ENCODE peak calls at places on chromosome 10, in six cellular contexts. T, M, Z, J, W and L are unnamed samples.

GRCh38 chr10:124624456-124624855 is 119.7 kb downstream of the FAM53B start:
- DNase-seq in T (no peak), M (no peak), Z (no peak), J (no peak), W (no peak), L (no peak)

GRCh38 chr10:104020020-104020419 is 53.1 kb downstream of the SLK start:
- DNase-seq in T (no peak), M (no peak), Z (no peak), J (no peak), W (no peak), L (no peak)

GRCh38 chr10:92239600-92240288 is 51.1 kb downstream of the CPEB3 start:
- DNase-seq in T (peak; percentile 91), M (peak; percentile 36), Z (peak; percentile 46), J (peak; percentile 69), W (peak; percentile 20), L (no peak)

GRCh38 chr10:3714526-3714925 is 70.5 kb downstream of the KLF6 start:
- DNase-seq in T (no peak), M (no peak), Z (no peak), J (no peak), W (no peak), L (no peak)

GRCh38 chr10:3902054-3902808 is 117.2 kb upstream of the KLF6 start:
- DNase-seq in T (no peak), M (no peak), Z (peak; percentile 57), J (peak; percentile 69), W (no peak), L (no peak)

GRCh38 chr10:15486404-15486803 is 115.3 kb upstream of the FAM171A1 start:
- DNase-seq in T (no peak), M (no peak), Z (no peak), J (no peak), W (no peak), L (no peak)

GRCh38 chr10:116692225-116692624 is 50.1 kb downstream of the HSPA12A start:
- DNase-seq in T (no peak), M (no peak), Z (no peak), J (no peak), W (no peak), L (no peak)

GRCh38 chr10:112429654-112430230 is 17.0 kb downstream of the ZDHHC6 start:
- DNase-seq in T (peak; percentile 56), M (no peak), Z (no peak), J (no peak), W (no peak), L (no peak)

GRCh38 chr10:71270301-71270777 is 48.7 kb upstream of the SLC29A3 start:
- DNase-seq in T (no peak), M (peak; percentile 72), Z (peak; percentile 64), J (peak; percentile 85), W (peak; percentile 67), L (no peak)

GRCh38 chr10:83617692-83618325 is 521.5 kb upstream of the GHITM start:
- DNase-seq in T (no peak), M (no peak), Z (no peak), J (no peak), W (no peak), L (no peak)

GRCh38 chr10:100746413-100746931 is 1.1 kb downstream of the PAX2 start:
- DNase-seq in T (no peak), M (no peak), Z (no peak), J (no peak), W (no peak), L (no peak)

GRCh38 chr10:99595770-99596465 is 24.3 kb downstream of the SLC25A28 start:
- DNase-seq in T (no peak), M (no peak), Z (peak; percentile 44), J (peak; percentile 9), W (no peak), L (no peak)

GRCh38 chr10:45505336-45505735 is 131.3 kb downstream of the ALOX5 start:
- DNase-seq in T (no peak), M (no peak), Z (no peak), J (no peak), W (no peak), L (no peak)

GRCh38 chr10:78634389-78634815 is 434.4 kb upstream of the ZMIZ1 start:
- DNase-seq in T (no peak), M (no peak), Z (no peak), J (peak; percentile 59), W (no peak), L (no peak)

GRCh38 chr10:21497177-21497807 is 28.2 kb downstream of the SKIDA1 start:
- DNase-seq in T (peak; percentile 97), M (peak; percentile 14), Z (peak; percentile 91), J (peak; percentile 86), W (peak; percentile 80), L (peak; percentile 39)

GRCh38 chr10:16957038-16957437 is 139.8 kb upstream of the RSU1 start:
- DNase-seq in T (no peak), M (no peak), Z (no peak), J (no peak), W (no peak), L (no peak)

GRCh38 chr10:60288291-60288690 is 101.4 kb downstream of the ANK3 start:
- DNase-seq in T (no peak), M (no peak), Z (no peak), J (no peak), W (no peak), L (no peak)

GRCh38 chr10:30931094-30931493 is 100.6 kb downstream of the ZNF438 start:
- DNase-seq in T (no peak), M (no peak), Z (no peak), J (peak; percentile 2), W (no peak), L (no peak)

GRCh38 chr10:44827431-44828006 is 83.6 kb upstream of the TMEM72 start:
- DNase-seq in T (no peak), M (no peak), Z (no peak), J (no peak), W (no peak), L (no peak)

GRCh38 chr10:78950656-78951587 is 117.8 kb upstream of the ZMIZ1 start:
- DNase-seq in T (no peak), M (no peak), Z (no peak), J (no peak), W (no peak), L (peak; percentile 77)

GRCh38 chr10:102777696-102778530 is 34.2 kb downstream of the WBP1L start:
- DNase-seq in T (no peak), M (no peak), Z (no peak), J (no peak), W (no peak), L (no peak)
- H3K27ac ChIP-seq in T (peak overlapping the region; percentile 72), M (no peak overlapping the region), Z (peak overlapping the region; percentile 89), J (no peak overlapping the region), W (peak overlapping the region; percentile 82), L (peak overlapping the region; percentile 83)

DNA sequence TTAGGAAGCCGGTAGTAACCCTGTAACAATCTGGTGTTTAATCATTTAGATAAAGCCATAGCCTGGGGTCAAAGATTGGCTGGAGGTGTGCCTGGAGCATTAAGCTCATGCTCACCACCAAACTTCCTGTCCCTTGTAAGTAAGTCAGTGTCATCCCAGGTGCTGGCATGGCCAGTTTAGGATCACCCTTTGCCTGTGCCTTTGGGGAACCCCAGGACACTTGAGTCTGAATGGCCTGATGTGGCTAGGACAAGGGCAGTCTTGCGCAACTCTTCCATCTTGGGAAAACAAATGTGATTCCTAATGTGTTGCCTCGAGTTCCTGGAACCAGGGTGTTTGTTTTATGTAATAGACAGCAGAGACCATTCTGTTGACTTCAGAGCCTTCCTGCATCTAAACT is 154.8 kb downstream of the GRK5 start:
- DNase-seq in T (no peak), M (no peak), Z (no peak), J (no peak), W (peak; percentile 71), L (no peak)
- H3K27ac ChIP-seq in T (no peak overlapping the region), M (no peak overlapping the region), Z (peak overlapping the region; percentile 57), J (no peak overlapping the region), W (no peak overlapping the region), L (no peak overlapping the region)

DNA sequence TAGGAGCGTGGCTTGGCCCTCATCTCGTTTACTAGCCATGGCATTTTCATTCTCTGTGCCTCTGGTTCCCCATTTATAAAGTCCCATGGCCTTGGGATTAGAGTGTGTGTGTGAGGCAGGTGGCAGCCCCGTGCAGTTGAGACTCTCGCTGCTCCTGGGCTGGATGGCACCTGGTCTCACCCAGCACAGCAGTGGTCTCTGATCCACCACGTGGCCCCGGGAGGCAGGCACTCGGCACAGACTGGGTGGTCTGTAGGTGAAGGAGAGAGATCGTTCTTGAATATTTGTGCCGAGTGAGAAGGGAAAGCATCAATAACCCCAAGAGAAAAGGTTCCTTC is 50.4 kb downstream of the CALML3 start:
- DNase-seq in T (no peak), M (no peak), Z (no peak), J (no peak), W (no peak), L (no peak)
- H3K27ac ChIP-seq in T (no peak overlapping the region), M (no peak overlapping the region), Z (peak overlapping the region; percentile 69), J (peak overlapping the region; percentile 49), W (no peak overlapping the region), L (peak overlapping the region; percentile 32)

GRCh38 chr10:69901623-69902505 is 100.2 kb downstream of the COL13A1 start:
- DNase-seq in T (no peak), M (peak; percentile 20), Z (peak; percentile 66), J (peak; percentile 76), W (peak; percentile 39), L (no peak)
- H3K27ac ChIP-seq in T (no peak overlapping the region), M (no peak overlapping the region), Z (no peak overlapping the region), J (no peak overlapping the region), W (no peak overlapping the region), L (no peak overlapping the region)

DNA sequence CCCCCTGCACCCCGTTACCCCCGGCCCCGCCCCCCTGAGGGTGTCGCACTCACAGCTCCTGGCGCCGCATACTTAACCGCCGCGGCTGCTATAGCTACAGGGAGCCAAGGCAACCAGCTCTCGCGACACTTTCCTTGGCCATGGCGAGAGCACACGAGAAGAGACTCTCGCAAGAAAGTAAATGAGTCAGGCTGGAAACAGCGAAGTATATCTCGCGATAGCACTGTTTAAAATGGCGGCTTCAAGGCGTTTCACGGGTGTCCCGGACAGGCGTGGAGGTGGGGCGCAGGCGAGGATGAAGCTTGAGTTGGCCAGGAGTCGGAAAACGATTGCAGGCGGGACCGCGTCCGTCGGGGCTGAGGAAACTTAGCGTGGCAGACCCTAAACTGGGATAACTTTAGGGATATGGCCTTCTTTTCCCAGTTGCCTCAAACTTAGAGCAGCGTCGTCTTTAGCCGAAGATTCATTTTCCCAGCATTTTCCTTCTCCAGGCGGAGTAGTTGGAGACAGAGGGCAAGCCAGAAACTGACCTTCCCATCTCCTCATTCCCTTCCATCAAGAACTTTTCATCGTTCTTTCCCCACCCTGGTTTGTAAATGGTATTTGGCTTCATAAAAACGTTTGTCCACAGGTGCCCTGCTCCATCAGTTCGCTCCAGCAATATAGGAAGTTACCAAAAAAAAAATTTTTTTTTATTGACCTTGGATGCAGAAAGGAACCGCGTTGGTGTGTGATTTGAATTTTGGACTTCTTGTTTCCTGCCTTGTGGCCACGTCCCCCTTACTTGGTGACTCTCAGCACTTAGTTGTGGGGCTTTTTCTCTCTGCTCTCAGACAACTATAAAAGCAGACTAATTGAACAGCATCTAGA is 15.2 kb downstream of the MYOZ1 start:
- DNase-seq in T (peak; percentile 95), M (peak; percentile 96), Z (peak; percentile 97), J (peak; percentile 99), W (peak; percentile 96), L (peak; percentile 89)
- H3K27ac ChIP-seq in T (peak overlapping the region; percentile 74), M (peak overlapping the region; percentile 89), Z (peak overlapping the region; percentile 88), J (peak overlapping the region; percentile 51), W (peak overlapping the region; percentile 44), L (peak overlapping the region; percentile 61)

DNA sequence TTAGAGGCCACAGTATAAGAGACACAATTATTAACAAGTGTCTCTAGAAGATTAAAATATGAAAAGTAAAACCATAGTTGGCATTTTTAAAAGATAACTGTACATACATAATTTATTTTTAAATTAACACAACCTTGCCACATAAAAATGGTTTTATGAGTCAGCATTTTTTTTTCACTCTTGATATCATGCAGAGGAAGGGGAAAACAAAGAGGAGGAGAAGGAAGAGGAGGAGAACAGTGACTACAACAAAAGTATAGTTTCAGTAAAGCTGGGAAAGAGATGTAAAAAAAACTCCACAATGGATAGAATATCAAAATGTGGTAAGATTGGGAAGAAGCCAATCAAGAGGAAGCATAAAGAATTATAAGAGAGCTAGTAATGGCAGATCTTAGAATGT is 34.0 kb downstream of the CH25H start:
- DNase-seq in T (no peak), M (no peak), Z (no peak), J (no peak), W (no peak), L (no peak)
- H3K27ac ChIP-seq in T (no peak overlapping the region), M (no peak overlapping the region), Z (no peak overlapping the region), J (peak overlapping the region; percentile 19), W (no peak overlapping the region), L (no peak overlapping the region)